ENCODE peak calls at places on chromosome 18, in seven cellular contexts. O is CD8-positive, alpha-beta T cell; T is GM10248; H is astrocyte; K is endothelial cell; W is pancreas; U is AG04450. J is an unnamed sample.
A peak's percentile ranks its signal among the peaks of the same experiment; 100 is the strongest.

GRCh38 chr18:34976899-34977786 is 64.1 kb upstream of the MAPRE2 start:
- DNase-seq in O (peak; percentile 85), U (no peak), K (peak; percentile 71), T (peak; percentile 65), W (peak; percentile 83), H (no peak), J (peak; percentile 71)

GRCh38 chr18:32455346-32455745 is 15.3 kb downstream of the GAREM1 start:
- DNase-seq in H (no peak), W (no peak), O (no peak), U (no peak), T (no peak), K (no peak), J (no peak)

GRCh38 chr18:36349552-36349951 is 52.0 kb downstream of the FHOD3 start:
- DNase-seq in K (no peak), O (no peak), W (peak; percentile 28), T (no peak), U (no peak), H (no peak), J (no peak)

GRCh38 chr18:74796928-74797576 is 199.4 kb downstream of the ZNF407 start:
- DNase-seq in K (no peak), T (peak; percentile 45), W (no peak), O (no peak), H (peak; percentile 84), U (peak; percentile 24), J (no peak)

GRCh38 chr18:42404151-42404550 is 449.1 kb downstream of the PIK3C3 start:
- DNase-seq in U (no peak), K (no peak), H (no peak), O (no peak), W (no peak), T (no peak), J (no peak)

GRCh38 chr18:41745166-41746049 is 209.6 kb upstream of the PIK3C3 start:
- DNase-seq in U (no peak), T (peak; percentile 29), H (peak; percentile 27), O (no peak), W (peak; percentile 33), K (peak; percentile 70), J (peak; percentile 4)

GRCh38 chr18:32974421-32975165 is 201.8 kb upstream of the KLHL14 start:
- DNase-seq in W (no peak), H (peak; percentile 6), T (no peak), O (no peak), K (no peak), U (no peak), J (no peak)

GRCh38 chr18:64202836-64203235 is 53.9 kb upstream of the LINC00305 start:
- DNase-seq in H (no peak), O (no peak), K (no peak), W (no peak), T (no peak), U (no peak), J (no peak)

GRCh38 chr18:468841-469796 is 31.4 kb downstream of the COLEC12 start:
- DNase-seq in U (no peak), T (no peak), H (no peak), W (no peak), K (no peak), O (no peak), J (no peak)

GRCh38 chr18:49857708-49858107 is 44.4 kb upstream of the ACAA2 start:
- DNase-seq in W (no peak), K (no peak), O (no peak), U (no peak), H (no peak), T (no peak), J (no peak)

GRCh38 chr18:36917907-36918306 is 89.0 kb downstream of the KIAA1328 start:
- DNase-seq in O (no peak), W (no peak), K (no peak), T (no peak), U (no peak), H (no peak), J (no peak)

GRCh38 chr18:43869451-43870008 is 592.2 kb upstream of the SYT4 start:
- DNase-seq in W (no peak), H (peak; percentile 94), O (no peak), T (no peak), K (no peak), U (no peak), J (no peak)

GRCh38 chr18:7950380-7951143 is 383.4 kb downstream of the PTPRM start:
- DNase-seq in K (no peak), O (no peak), H (peak; percentile 68), U (no peak), T (no peak), W (no peak), J (no peak)

GRCh38 chr18:51617167-51617566 is 419.7 kb upstream of the MEX3C start:
- DNase-seq in W (no peak), O (no peak), H (peak; percentile 72), T (no peak), U (no peak), K (no peak), J (no peak)

GRCh38 chr18:45588284-45588683 is 27.0 kb upstream of the SLC14A2 start:
- DNase-seq in T (no peak), O (no peak), K (no peak), H (peak; percentile 50), U (peak; percentile 30), W (no peak), J (no peak)

GRCh38 chr18:36078751-36079529 is 11.6 kb upstream of the RPRD1A start:
- DNase-seq in O (no peak), W (no peak), K (no peak), H (peak; percentile 82), U (peak; percentile 30), T (no peak), J (no peak)

GRCh38 chr18:39523281-39523680 is 1957.7 kb upstream of the CELF4 start:
- DNase-seq in W (no peak), O (no peak), U (peak; percentile 3), K (no peak), T (no peak), H (peak; percentile 44), J (no peak)

GRCh38 chr18:76588591-76589303 is 93.7 kb upstream of the ZNF516 start:
- DNase-seq in U (no peak), O (no peak), W (no peak), T (no peak), K (no peak), H (peak; percentile 24), J (no peak)

GRCh38 chr18:29626094-29626493 is 1416.4 kb downstream of the DSC3 start:
- DNase-seq in K (no peak), W (no peak), U (no peak), H (no peak), T (no peak), O (no peak), J (no peak)

GRCh38 chr18:50061876-50062517 is 132.9 kb downstream of the MYO5B start:
- DNase-seq in T (no peak), U (no peak), O (no peak), H (no peak), K (no peak), W (no peak), J (no peak)

GRCh38 chr18:36155960-36156757 is 26.5 kb downstream of the ELP2 start:
- DNase-seq in O (no peak), W (no peak), K (no peak), T (no peak), U (no peak), H (peak; percentile 72), J (no peak)

GRCh38 chr18:30623401-30624065 is 419.0 kb downstream of the DSC3 start:
- DNase-seq in T (no peak), K (no peak), W (no peak), O (no peak), H (peak; percentile 29), U (no peak), J (no peak)

GRCh38 chr18:59902180-59902992 is 2.6 kb downstream of the PMAIP1 start:
- DNase-seq in H (peak; percentile 94), W (no peak), O (no peak), U (no peak), K (no peak), T (no peak), J (no peak)

GRCh38 chr18:51153659-51154371 is 43.7 kb downstream of the MEX3C start:
- DNase-seq in W (no peak), O (peak; percentile 39), K (no peak), H (no peak), U (no peak), T (peak; percentile 72), J (no peak)

GRCh38 chr18:62717059-62717849 is 1.9 kb downstream of the PHLPP1 start:
- DNase-seq in U (no peak), T (no peak), K (peak; percentile 7), W (peak; percentile 54), O (peak; percentile 47), H (peak; percentile 70), J (peak; percentile 54)

GRCh38 chr18:22609642-22610041 is 191.9 kb upstream of the CTAGE1 start:
- DNase-seq in K (no peak), T (no peak), W (peak; percentile 62), H (peak; percentile 55), U (no peak), O (no peak), J (no peak)

GRCh38 chr18:9771977-9772660 is 64.0 kb downstream of the RAB31 start:
- DNase-seq in U (no peak), O (no peak), W (no peak), H (no peak), T (no peak), K (no peak), J (no peak)
- TF ChIP-seq CTCF in U (no peak), O (no peak), W (no peak), H (no peak), T (no peak), K (no peak), J (no peak)

GRCh38 chr18:13726228-13726971 is at the start of the genes FAM210A and RNMT:
- DNase-seq in H (peak; percentile 91), W (peak; percentile 93), K (peak; percentile 93), O (peak; percentile 93), T (peak; percentile 95), U (peak; percentile 90), J (peak; percentile 99)
- TF ChIP-seq CTCF in H (no peak), W (no peak), K (no peak), O (no peak), T (peak; percentile 48), U (no peak), J (no peak)

GRCh38 chr18:25233582-25234362 is 118.2 kb downstream of the ZNF521 start:
- DNase-seq in W (no peak), U (no peak), T (no peak), K (no peak), H (peak; percentile 51), O (no peak), J (no peak)
- TF ChIP-seq CTCF in W (no peak), U (no peak), T (no peak), K (no peak), H (no peak), O (no peak), J (no peak)

GRCh38 chr18:58803978-58804377 is 60.7 kb upstream of the ZNF532 start:
- DNase-seq in O (no peak), H (no peak), T (no peak), W (no peak), K (no peak), U (no peak), J (no peak)
- TF ChIP-seq CTCF in O (no peak), H (no peak), T (no peak), W (no peak), K (no peak), U (no peak), J (no peak)

DNA sequence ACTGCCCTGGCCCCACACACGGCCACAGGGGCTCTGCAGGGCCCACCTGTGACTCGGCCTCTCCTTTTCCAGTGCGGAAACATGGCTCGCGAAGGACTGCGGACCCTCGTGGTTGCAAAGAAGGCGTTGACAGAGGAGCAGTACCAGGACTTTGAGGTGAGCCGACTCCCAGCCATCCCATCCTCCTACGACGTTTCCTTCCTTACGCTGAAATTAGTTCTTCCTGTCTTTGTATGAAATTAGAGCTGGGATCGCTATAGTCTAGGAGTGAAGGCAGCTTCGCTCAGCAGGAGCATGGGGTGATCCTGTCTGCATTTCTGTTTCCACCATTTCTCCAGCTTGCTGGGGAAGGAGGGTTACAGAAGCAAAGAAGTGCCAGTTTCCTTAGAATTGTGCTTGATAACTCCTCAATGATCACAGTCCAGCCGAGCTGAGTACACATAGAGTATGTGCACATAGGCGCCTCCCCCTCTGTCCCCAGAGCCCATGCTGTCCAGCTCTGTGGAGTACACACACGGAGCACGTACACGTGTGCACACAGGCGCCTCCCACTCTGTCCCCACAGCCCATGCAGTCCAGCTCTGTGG is 59.1 kb upstream of the NFATC1 start:
- DNase-seq in T (no peak), O (no peak), K (no peak), H (no peak), U (no peak), W (no peak), J (no peak)
- TF ChIP-seq CTCF in T (no peak), O (no peak), K (no peak), H (no peak), U (no peak), W (no peak), J (no peak)

J was measured in HL-60.